ENCODE peak calls at places on chromosome 21, in five cellular contexts. D, T, Q, L and J are unnamed samples.

GRCh38 chr21:17488620-17489019 is 24.2 kb upstream of the CXADR start:
- DNase-seq in Q (no peak), L (no peak), T (no peak), D (no peak), J (no peak)

GRCh38 chr21:38596264-38597042 is 98.2 kb upstream of the ERG start:
- DNase-seq in L (no peak), T (no peak), Q (no peak), D (no peak), J (peak)

GRCh38 chr21:22020221-22020620 is 1022.0 kb downstream of the NCAM2 start:
- DNase-seq in D (no peak), L (no peak), Q (no peak), T (no peak), J (peak)

GRCh38 chr21:17752171-17752570 is 67.0 kb downstream of the C21orf91 start:
- DNase-seq in T (no peak), Q (no peak), D (no peak), L (no peak), J (no peak)

GRCh38 chr21:9739240-9739639 is 782.1 kb upstream of the TPTE start:
- DNase-seq in Q (no peak), T (no peak), L (no peak), D (no peak), J (no peak)

GRCh38 chr21:20997633-20998455 is at the start of gene NCAM2:
- DNase-seq in Q (peak), D (peak), L (peak), T (peak), J (peak)

GRCh38 chr21:42541618-42542017 is 28.0 kb downstream of the SLC37A1 start:
- DNase-seq in T (no peak), Q (no peak), D (no peak), L (no peak), J (no peak)

GRCh38 chr21:26946744-26947446 is 20.0 kb downstream of the ADAMTS5 start:
- DNase-seq in D (no peak), Q (no peak), L (no peak), T (no peak), J (no peak)

GRCh38 chr21:32331444-32332305 is 33.0 kb downstream of the MRAP start:
- DNase-seq in T (no peak), D (no peak), L (peak), Q (no peak), J (no peak)

GRCh38 chr21:43318841-43319781 is 107.8 kb downstream of the SIK1 start:
- DNase-seq in D (no peak), Q (peak), L (no peak), T (peak), J (peak)

GRCh38 chr21:24395320-24395933 is 1211.9 kb downstream of the MRPL39 start:
- DNase-seq in D (no peak), Q (no peak), L (no peak), T (no peak), J (peak)

GRCh38 chr21:32120231-32120630 is 158.6 kb downstream of the MIS18A start:
- DNase-seq in Q (no peak), T (no peak), D (no peak), L (no peak), J (no peak)

GRCh38 chr21:18725653-18726052 is 322.1 kb upstream of the TMPRSS15 start:
- DNase-seq in D (no peak), Q (no peak), T (no peak), L (no peak), J (no peak)

GRCh38 chr21:26708223-26708800 is 135.2 kb upstream of the CYYR1 start:
- DNase-seq in Q (no peak), D (no peak), L (no peak), T (no peak), J (no peak)

GRCh38 chr21:21137986-21138385 is 139.8 kb downstream of the NCAM2 start:
- DNase-seq in L (no peak), T (peak), Q (no peak), D (no peak), J (peak)

GRCh38 chr21:14308234-14308633 is 74.7 kb downstream of the HSPA13 start:
- DNase-seq in Q (no peak), T (no peak), L (no peak), D (no peak), J (no peak)

GRCh38 chr21:14303731-14304488 is 79.0 kb downstream of the HSPA13 start:
- DNase-seq in L (no peak), T (no peak), D (no peak), Q (no peak), J (no peak)

DNA sequence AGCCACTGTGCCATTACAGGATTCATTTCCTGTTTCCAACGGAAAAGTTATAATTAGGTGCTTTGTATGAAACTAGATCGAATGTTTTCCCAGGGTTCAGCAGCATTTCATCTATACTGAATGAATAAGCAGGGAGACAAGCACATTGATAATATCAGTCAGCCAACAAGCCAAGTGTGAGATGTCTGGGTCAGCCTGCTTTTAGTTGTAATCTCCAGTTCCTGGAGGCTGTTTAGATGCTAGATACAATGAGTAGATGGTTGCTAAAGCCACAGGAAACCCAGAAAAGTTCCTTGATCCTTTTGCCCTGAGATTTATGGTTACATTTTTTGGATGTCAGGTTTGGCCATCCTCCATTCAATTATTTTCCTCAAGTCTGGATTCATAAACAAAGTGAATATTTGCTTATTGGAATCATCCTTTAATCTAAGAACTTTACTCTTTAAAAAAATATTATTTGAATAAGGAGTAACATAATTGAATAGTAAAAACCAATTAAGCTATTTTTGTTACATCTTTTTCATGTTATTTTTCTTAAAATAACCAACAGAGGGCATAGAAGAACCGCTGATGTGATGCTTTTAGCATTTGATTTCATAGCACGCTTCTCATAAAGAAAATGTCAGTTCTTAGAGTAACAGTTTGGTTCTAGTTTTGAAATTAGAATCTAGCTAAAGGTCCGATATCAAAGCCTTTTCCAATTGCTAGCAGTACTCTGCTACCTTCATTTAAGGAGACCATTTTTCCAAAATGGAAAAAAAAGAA is 76.6 kb downstream of the HSPA13 start:
- DNase-seq in D (no peak), T (no peak), L (no peak), Q (no peak), J (no peak)
- TF ChIP-seq CTCF in D (no peak), T (no peak), L (no peak), Q (no peak), J (no peak)

GRCh38 chr21:36428789-36429671 is 43.8 kb downstream of the CHAF1B start:
- DNase-seq in D (no peak), L (no peak), T (no peak), Q (no peak), J (no peak)

GRCh38 chr21:36433011-36433709 is 46.8 kb downstream of the CLDN14 start:
- DNase-seq in L (no peak), D (no peak), T (no peak), Q (no peak), J (no peak)

GRCh38 chr21:36431252-36431651 is 46.1 kb downstream of the CHAF1B start:
- DNase-seq in D (no peak), Q (no peak), T (no peak), L (no peak), J (no peak)

GRCh38 chr21:36429672-36430546 is 44.7 kb downstream of the CHAF1B start:
- DNase-seq in T (peak), Q (peak), D (peak), L (peak), J (peak)

GRCh38 chr21:36430841-36431240 is 45.6 kb downstream of the CHAF1B start:
- DNase-seq in T (peak), L (no peak), Q (no peak), D (no peak), J (peak)
- H3K4me3 ChIP-seq in T (peak), L (no peak), Q (peak), D (no peak), J (peak)

GRCh38 chr21:34362136-34362444 is 1.7 kb upstream of the KCNE2 start:
- DNase-seq in L (no peak), T (no peak), Q (no peak), D (no peak), J (no peak)
- TF ChIP-seq CTCF in L (no peak), T (no peak), Q (peak), D (no peak), J (no peak)

GRCh38 chr21:37532868-37533780 is 166.6 kb downstream of the DYRK1A start:
- DNase-seq in D (no peak), Q (no peak), L (no peak), T (peak), J (peak)
- H3K4me3 ChIP-seq in D (no peak), Q (no peak), L (no peak), T (no peak), J (no peak)

GRCh38 chr21:39612233-39613028 is at the start of gene B3GALT5:
- DNase-seq in D (no peak), Q (no peak), T (no peak), L (no peak), J (peak)

GRCh38 chr21:39611547-39612190 is 1.1 kb upstream of the B3GALT5 start:
- DNase-seq in Q (no peak), T (no peak), L (no peak), D (no peak), J (no peak)

GRCh38 chr21:39610705-39611104 is 2.0 kb upstream of the B3GALT5 start:
- DNase-seq in L (no peak), D (no peak), Q (no peak), T (no peak), J (peak)

GRCh38 chr21:39616373-39616772 is 3.6 kb downstream of the B3GALT5 start:
- DNase-seq in T (no peak), L (no peak), Q (no peak), D (no peak), J (no peak)

GRCh38 chr21:39613029-39613934 is 542 bp downstream of the B3GALT5 start:
- DNase-seq in T (no peak), D (no peak), L (no peak), Q (no peak), J (peak)
- TF ChIP-seq CTCF in T (no peak), D (no peak), L (no peak), Q (no peak), J (no peak)

GRCh38 chr21:35227774-35228173 is 178.7 kb upstream of the RUNX1 start:
- DNase-seq in T (no peak), L (no peak), D (no peak), Q (no peak), J (no peak)

GRCh38 chr21:35226302-35226701 is 177.2 kb upstream of the RUNX1 start:
- DNase-seq in L (no peak), Q (no peak), T (no peak), D (no peak), J (peak)

GRCh38 chr21:35226960-35227741 is 178.0 kb upstream of the RUNX1 start:
- DNase-seq in Q (no peak), D (no peak), L (no peak), T (no peak), J (no peak)

GRCh38 chr21:35231115-35231514 is 182.0 kb upstream of the RUNX1 start:
- DNase-seq in T (no peak), L (no peak), D (no peak), Q (no peak), J (no peak)

DNA sequence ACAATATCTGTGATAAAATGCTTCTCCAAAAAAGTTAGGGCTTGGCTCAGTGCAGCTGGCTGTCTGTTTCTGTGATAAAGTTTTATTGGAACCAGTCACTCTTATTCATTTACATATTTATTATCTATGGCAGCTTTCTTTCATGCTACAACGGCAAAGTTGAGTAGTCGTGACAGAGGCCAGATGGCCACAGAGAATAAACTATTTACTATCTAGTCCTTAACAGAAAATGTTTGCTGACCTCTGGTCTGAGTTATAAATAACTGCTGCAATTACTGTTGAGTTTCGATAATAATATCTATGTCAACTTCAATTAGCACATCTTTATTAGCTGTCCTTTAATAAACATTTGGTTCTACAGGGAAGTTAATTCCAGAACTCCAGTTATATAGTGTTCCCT is 180.2 kb upstream of the RUNX1 start:
- DNase-seq in Q (no peak), L (no peak), D (no peak), T (no peak), J (no peak)
- H3K4me3 ChIP-seq in Q (no peak), L (no peak), D (no peak), T (no peak), J (no peak)

GRCh38 chr21:44872266-44872567 is 1.3 kb downstream of the PTTG1IP start:
- DNase-seq in D (no peak), T (no peak), L (no peak), Q (no peak), J (no peak)

GRCh38 chr21:44871576-44872265 is 1.8 kb downstream of the PTTG1IP start:
- DNase-seq in L (peak), D (peak), T (peak), Q (no peak), J (peak)

GRCh38 chr21:44873356-44874239 is at the start of gene PTTG1IP:
- DNase-seq in Q (peak), L (peak), T (peak), D (peak), J (peak)

GRCh38 chr21:44874240-44874496 is 678 bp upstream of the PTTG1IP start:
- DNase-seq in Q (no peak), D (no peak), L (no peak), T (no peak), J (no peak)

DNA sequence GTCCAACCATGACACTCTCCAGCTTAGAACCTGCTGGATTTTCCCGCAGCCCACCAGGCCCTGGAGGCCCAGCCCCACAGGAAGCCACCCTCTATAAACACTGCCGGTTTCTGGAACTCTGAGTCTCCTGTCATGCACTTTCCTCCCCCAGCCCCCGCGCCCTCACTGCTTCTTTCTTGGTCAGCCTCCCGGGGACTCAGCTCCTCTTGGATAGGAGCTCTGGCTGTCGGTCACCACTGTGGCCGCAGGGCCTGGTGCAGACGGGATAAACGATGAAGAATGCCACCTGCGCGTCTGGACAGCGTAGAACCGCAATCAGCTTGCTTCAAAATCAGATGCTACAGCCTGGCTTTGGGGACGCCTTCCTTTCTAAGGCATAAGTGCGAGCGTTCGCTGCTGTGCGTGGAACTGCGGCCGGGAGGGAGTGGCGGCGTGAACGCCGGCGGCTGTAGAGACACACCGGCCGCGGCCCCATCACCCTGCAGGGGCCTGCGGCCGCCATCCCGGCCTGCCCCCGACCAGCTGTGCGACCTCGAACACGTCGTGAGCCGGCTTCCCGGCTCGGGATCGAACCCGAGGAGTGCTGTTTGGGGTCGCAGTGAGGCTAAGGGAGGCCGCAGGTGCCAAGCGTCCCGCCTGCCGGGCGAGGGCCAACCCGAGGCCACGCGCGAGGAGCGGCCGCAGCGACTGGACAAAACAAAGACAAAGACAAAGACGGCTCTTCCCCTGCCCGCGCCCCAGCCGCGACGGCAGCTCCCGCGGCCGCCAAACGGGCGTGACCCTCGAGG is 728 bp downstream of the PTTG1IP start:
- DNase-seq in T (peak), Q (peak), D (peak), L (peak), J (peak)
- TF ChIP-seq CTCF in T (no peak), Q (no peak), D (no peak), L (no peak), J (no peak)

GRCh38 chr21:28771790-28772501 is 220.7 kb downstream of the LTN1 start:
- DNase-seq in L (no peak), Q (no peak), T (peak), D (no peak), J (peak)
- H3K4me3 ChIP-seq in L (no peak), Q (no peak), T (no peak), D (no peak), J (no peak)

GRCh38 chr21:46634966-46635323 is 529 bp upstream of the PRMT2 start:
- DNase-seq in Q (peak), D (peak), L (peak), T (peak), J (peak)
- TF ChIP-seq CTCF in Q (peak), D (peak), L (no peak), T (peak), J (peak)